ENCODE peak calls at places on chromosomes 13 and 19, in seven cellular contexts. K is AG09319; X is mammary epithelial cell; L is stimulated activated naive CD4-positive, alpha-beta T cell; P is IMR-90; T is GM20000; B is T47D. J is an unnamed sample.

GRCh38 chr13:75231235-75231634 is 250.7 kb downstream of the TBC1D4 start:
- DNase-seq in K (no peak), X (no peak), L (no peak), P (no peak), T (no peak), B (no peak), J (no peak)

GRCh38 chr13:37011002-37011401 is 10.4 kb downstream of the EXOSC8 start:
- DNase-seq in K (no peak), X (no peak), L (no peak), P (peak), T (no peak), B (no peak), J (no peak)

GRCh38 chr19:5667751-5668271 is 12.5 kb downstream of the MICOS13 start:
- DNase-seq in K (no peak), X (no peak), L (no peak), P (no peak), T (no peak), B (no peak), J (no peak)

GRCh38 chr19:56765107-56765506 is 75.4 kb downstream of the PEG3 start:
- DNase-seq in K (no peak), X (no peak), L (no peak), P (no peak), T (no peak), B (peak), J (peak)

GRCh38 chr13:40170982-40171381 is 495.5 kb downstream of the FOXO1 start:
- DNase-seq in K (no peak), X (peak), L (no peak), P (no peak), T (no peak), B (no peak), J (no peak)

GRCh38 chr19:17616686-17616960 is 61.2 kb downstream of the COLGALT1 start:
- DNase-seq in K (no peak), X (no peak), L (no peak), P (no peak), T (no peak), B (no peak), J (no peak)

GRCh38 chr19:48741222-48741999 is 1.0 kb upstream of the RASIP1 start:
- DNase-seq in K (no peak), X (no peak), L (no peak), P (no peak), T (peak), B (no peak), J (no peak)

GRCh38 chr13:24214528-24214927 is 54.0 kb downstream of the SPATA13 start:
- DNase-seq in K (no peak), X (no peak), L (no peak), P (no peak), T (no peak), B (no peak), J (no peak)

GRCh38 chr19:12786149-12786870 is 5.0 kb upstream of the JUNB start:
- DNase-seq in K (no peak), X (no peak), L (no peak), P (no peak), T (peak), B (peak), J (no peak)

GRCh38 chr19:44808463-44809371 is at the start of gene BCAM:
- DNase-seq in K (peak), X (peak), L (no peak), P (peak), T (peak), B (peak), J (peak)

GRCh38 chr13:45512148-45512498 is 47.4 kb downstream of the COG3 start:
- DNase-seq in K (no peak), X (peak), L (no peak), P (peak), T (no peak), B (no peak), J (no peak)

GRCh38 chr19:1618157-1619093 is 13.2 kb upstream of the UQCR11 start:
- DNase-seq in K (no peak), X (peak), L (no peak), P (no peak), T (peak), B (peak), J (peak)

GRCh38 chr13:110015253-110015652 is 228.9 kb upstream of the IRS2 start:
- DNase-seq in K (no peak), X (peak), L (no peak), P (peak), T (no peak), B (no peak), J (no peak)

GRCh38 chr13:80469841-80470378 is 129.0 kb upstream of the SPRY2 start:
- DNase-seq in K (no peak), X (peak), L (no peak), P (peak), T (no peak), B (no peak), J (peak)

GRCh38 chr13:80096383-80096782 is 244.5 kb downstream of the SPRY2 start:
- DNase-seq in K (no peak), X (no peak), L (no peak), P (no peak), T (no peak), B (no peak), J (no peak)

GRCh38 chr19:47495478-47496372 is 11.7 kb upstream of the KPTN start:
- DNase-seq in K (no peak), X (no peak), L (no peak), P (no peak), T (no peak), B (no peak), J (no peak)

GRCh38 chr19:11196406-11197287 is 698 bp downstream of the KANK2 start:
- DNase-seq in K (no peak), X (no peak), L (no peak), P (peak), T (peak), B (peak), J (no peak)

GRCh38 chr13:40982772-40983171 is 36.3 kb downstream of the ELF1 start:
- DNase-seq in K (no peak), X (peak), L (no peak), P (peak), T (peak), B (no peak), J (peak)

GRCh38 chr13:24741016-24741662 is 22.8 kb upstream of the RNF17 start:
- DNase-seq in K (no peak), X (no peak), L (no peak), P (no peak), T (peak), B (no peak), J (no peak)

GRCh38 chr13:44868397-44868796 is 120.9 kb downstream of the NUFIP1 start:
- DNase-seq in K (no peak), X (no peak), L (no peak), P (no peak), T (peak), B (no peak), J (no peak)